ENCODE peak calls at places on chromosome 14, in five cellular contexts. I, A, Z, T and N are unnamed samples.

GRCh38 chr14:85601246-85601645 is 71.3 kb downstream of the FLRT2 start:
- DNase-seq in I (no peak), A (no peak), Z (no peak), T (no peak), N (no peak)

GRCh38 chr14:81070511-81070910 is 115.1 kb downstream of the TSHR start:
- DNase-seq in I (no peak), A (no peak), Z (peak; percentile 60), T (no peak), N (no peak)

GRCh38 chr14:103123634-103124500 is 606 bp downstream of the TNFAIP2 start:
- DNase-seq in I (no peak), A (peak; percentile 68), Z (no peak), T (peak; percentile 80), N (no peak)

GRCh38 chr14:32010561-32011188 is 66.4 kb upstream of the ARHGAP5 start:
- DNase-seq in I (no peak), A (no peak), Z (no peak), T (no peak), N (no peak)

GRCh38 chr14:24974591-24975374 is 75.2 kb downstream of the STXBP6 start:
- DNase-seq in I (no peak), A (no peak), Z (no peak), T (no peak), N (no peak)

GRCh38 chr14:25108959-25109358 is 59.0 kb upstream of the STXBP6 start:
- DNase-seq in I (no peak), A (no peak), Z (no peak), T (no peak), N (peak; percentile 74)

GRCh38 chr14:80465541-80466220 is 254.4 kb upstream of the DIO2 start:
- DNase-seq in I (no peak), A (no peak), Z (no peak), T (no peak), N (no peak)

GRCh38 chr14:105420141-105420975 is 731 bp downstream of the MTA1 start:
- DNase-seq in I (no peak), A (no peak), Z (peak; percentile 62), T (no peak), N (no peak)

GRCh38 chr14:95469134-95469481 is 47.3 kb downstream of the SYNE3 start:
- DNase-seq in I (no peak), A (no peak), Z (no peak), T (peak; percentile 7), N (no peak)
- H3K36me3 ChIP-seq in I (peaks cover 8% of the 10 kb centered on the region), A (peaks cover 27% of the 10 kb centered on the region), Z (no peaks in the 10 kb centered on the region), T (no peaks in the 10 kb centered on the region), N (no peaks in the 10 kb centered on the region)

DNA sequence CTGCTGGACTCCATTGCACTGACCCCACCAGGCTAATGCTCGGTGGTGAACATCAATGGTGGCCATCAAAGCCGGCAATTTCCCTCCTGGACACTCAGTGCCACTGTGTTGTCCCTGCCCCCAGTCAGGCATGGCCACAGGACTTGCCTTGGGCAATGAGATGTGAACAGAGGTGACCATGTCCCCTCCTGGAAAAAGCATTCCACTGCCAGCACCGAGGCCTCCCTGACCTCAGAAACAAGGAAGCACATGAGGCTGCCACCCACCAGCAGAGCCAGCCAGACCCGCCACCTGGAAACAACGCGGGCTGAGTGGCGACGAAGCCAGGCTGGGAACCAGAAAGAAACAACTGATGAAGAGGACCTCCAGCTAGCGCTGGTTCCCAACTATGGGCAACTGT is 31.8 kb downstream of the ITPK1 start:
- DNase-seq in I (no peak), A (no peak), Z (no peak), T (no peak), N (no peak)
- H3K4me1 ChIP-seq in I (peaks cover 59% of the 10 kb centered on the region), A (peaks cover 86% of the 10 kb centered on the region), Z (no peaks in the 10 kb centered on the region), T (no peaks in the 10 kb centered on the region), N (no peaks in the 10 kb centered on the region)

GRCh38 chr14:77439861-77440260 is 16.5 kb upstream of the NOXRED1 start:
- DNase-seq in I (no peak), A (no peak), Z (no peak), T (no peak), N (no peak)
- H3K36me3 ChIP-seq in I (peaks cover 33% of the 10 kb centered on the region), A (peaks cover 83% of the 10 kb centered on the region), Z (peaks cover 29% of the 10 kb centered on the region), T (no peaks in the 10 kb centered on the region), N (peaks cover 18% of the 10 kb centered on the region)

GRCh38 chr14:101527987-101528386 is 33.3 kb upstream of the DIO3 start:
- DNase-seq in I (no peak), A (no peak), Z (no peak), T (no peak), N (no peak)

GRCh38 chr14:101525646-101526527 is 35.4 kb upstream of the DIO3 start:
- DNase-seq in I (no peak), A (no peak), Z (no peak), T (no peak), N (no peak)

GRCh38 chr14:101534198-101534597 is 27.1 kb upstream of the DIO3 start:
- DNase-seq in I (no peak), A (no peak), Z (no peak), T (no peak), N (no peak)

DNA sequence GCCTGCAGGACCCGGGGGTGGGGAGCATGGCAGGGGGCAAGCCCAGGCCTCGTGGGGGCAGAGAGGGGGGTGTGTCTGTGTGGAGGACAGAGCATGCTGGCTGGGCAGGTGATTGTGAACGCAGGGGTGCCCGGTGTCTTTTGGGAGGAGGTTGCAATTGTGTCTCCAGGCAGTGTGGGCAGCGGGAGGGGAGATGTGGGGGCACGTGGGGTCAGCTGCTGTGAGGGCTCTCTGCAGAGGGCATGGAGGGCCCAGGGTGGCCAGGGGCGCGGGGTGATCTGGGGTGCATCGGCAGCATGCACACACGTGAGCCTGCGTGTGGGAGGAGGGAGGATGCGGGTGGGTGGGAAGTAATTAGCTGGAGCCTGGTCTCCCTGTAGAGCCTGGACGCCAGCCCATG is 32.2 kb upstream of the DIO3 start:
- DNase-seq in I (no peak), A (no peak), Z (no peak), T (no peak), N (no peak)
- H3K4me1 ChIP-seq in I (peaks cover 3% of the 10 kb centered on the region), A (no peaks in the 10 kb centered on the region), Z (no peaks in the 10 kb centered on the region), T (no peaks in the 10 kb centered on the region), N (no peaks in the 10 kb centered on the region)

GRCh38 chr14:58283730-58284129 is 14.6 kb upstream of the ARID4A start:
- DNase-seq in I (no peak), A (no peak), Z (no peak), T (no peak), N (peak; percentile 29)
- H3K36me3 ChIP-seq in I (peaks cover 37% of the 10 kb centered on the region), A (peaks cover 63% of the 10 kb centered on the region), Z (peaks cover 90% of the 10 kb centered on the region), T (no peaks in the 10 kb centered on the region), N (peaks cover 3% of the 10 kb centered on the region)